ENCODE peak calls at places on chromosomes 13 and 19, in ten cellular contexts. H is PC-9, X is osteoblast, N is OCI-LY7, O is SK-N-SH, V is mesendoderm, W is K562, Y is IMR-90, P is HCT116, F is neural progenitor cell. R is an unnamed sample.

GRCh38 chr13:24923305-24923640 is 159.3 kb downstream of the RNF17 start:
- DNase-seq in N (peak), Y (peak), H (no peak), V (no peak), P (no peak), W (no peak), X (peak), O (peak), F (no peak), R (peak)

GRCh38 chr13:84873951-84874350 is 925.3 kb downstream of the SLITRK6 start:
- DNase-seq in O (no peak), H (no peak), N (no peak), V (no peak), W (no peak), P (no peak), Y (no peak), X (no peak), F (no peak), R (no peak)

GRCh38 chr19:41219924-41220567 is 1.0 kb downstream of the AXL start:
- DNase-seq in X (peak), O (no peak), N (no peak), Y (peak), P (no peak), W (peak), H (no peak), V (peak), F (peak), R (peak)

GRCh38 chr13:94303644-94304174 is 175.8 kb downstream of the DCT start:
- DNase-seq in Y (no peak), X (no peak), H (no peak), N (no peak), F (no peak), O (no peak), P (no peak), V (peak), W (no peak), R (no peak)

GRCh38 chr19:29001006-29001921 is 211.7 kb downstream of the UQCRFS1 start:
- DNase-seq in O (no peak), Y (no peak), P (no peak), V (peak), W (no peak), F (no peak), X (no peak), N (no peak), H (no peak), R (no peak)

GRCh38 chr13:48564046-48564445 is 31.2 kb upstream of the RCBTB2 start:
- DNase-seq in Y (peak), O (peak), F (no peak), P (no peak), H (no peak), X (peak), N (no peak), V (no peak), W (no peak), R (peak)

GRCh38 chr13:59780058-59780457 is 383.7 kb downstream of the DIAPH3 start:
- DNase-seq in Y (peak), V (no peak), F (no peak), W (no peak), N (no peak), H (no peak), O (no peak), P (no peak), X (no peak), R (no peak)

GRCh38 chr19:51016798-51017683 is 2.5 kb downstream of the KLK10 start:
- DNase-seq in P (peak), F (peak), H (peak), X (peak), O (peak), Y (peak), N (peak), W (peak), V (peak), R (peak)

GRCh38 chr13:109160357-109160756 is 530.9 kb downstream of the MYO16 start:
- DNase-seq in V (no peak), Y (no peak), P (no peak), O (no peak), X (no peak), F (no peak), N (peak), W (no peak), H (peak), R (no peak)

GRCh38 chr19:2770055-2771013 is 12.7 kb downstream of the SGTA start:
- DNase-seq in P (no peak), Y (peak), X (no peak), O (no peak), F (no peak), W (no peak), H (no peak), V (no peak), N (no peak), R (peak)

GRCh38 chr19:29089315-29089855 is 123.6 kb downstream of the UQCRFS1 start:
- DNase-seq in P (no peak), O (no peak), X (no peak), W (no peak), H (no peak), N (no peak), V (no peak), Y (no peak), F (no peak), R (no peak)

GRCh38 chr19:1400281-1401137 is 833 bp downstream of the GAMT start:
- DNase-seq in F (peak), X (peak), H (no peak), W (peak), P (no peak), O (peak), Y (no peak), V (no peak), N (no peak), R (no peak)

GRCh38 chr19:858868-859843 is at the start of gene CFD:
- DNase-seq in O (peak), N (no peak), W (no peak), P (no peak), H (peak), V (no peak), X (peak), F (no peak), Y (no peak), R (peak)

GRCh38 chr19:48878219-48879024 is 6.2 kb downstream of the PPP1R15A start:
- DNase-seq in O (no peak), Y (peak), F (no peak), H (peak), V (no peak), X (peak), W (peak), N (no peak), P (no peak), R (peak)

GRCh38 chr13:50914848-50915247 is 5.3 kb downstream of the RNASEH2B start:
- DNase-seq in H (no peak), X (no peak), O (no peak), F (no peak), Y (peak), V (no peak), N (peak), W (no peak), P (no peak), R (no peak)

GRCh38 chr19:46413262-46414031 is at the start of gene CCDC8:
- DNase-seq in V (peak), P (no peak), W (peak), X (peak), F (peak), H (no peak), N (no peak), Y (peak), O (no peak), R (peak)

GRCh38 chr13:40026174-40026585 is 370.7 kb downstream of the COG6 start:
- DNase-seq in H (no peak), F (no peak), W (no peak), N (no peak), X (no peak), V (no peak), O (no peak), Y (peak), P (no peak), R (no peak)

GRCh38 chr13:99354371-99354951 is 47.3 kb upstream of the GPR183 start:
- DNase-seq in H (no peak), N (no peak), X (no peak), Y (no peak), F (no peak), V (no peak), W (no peak), O (no peak), P (no peak), R (no peak)

GRCh38 chr13:35744566-35745203 is 268.2 kb upstream of the MAB21L1 start:
- DNase-seq in N (no peak), Y (peak), O (no peak), F (no peak), V (peak), P (no peak), X (no peak), W (no peak), H (no peak), R (no peak)

GRCh38 chr13:113053801-113054604 is 51.6 kb upstream of the F7 start:
- DNase-seq in P (no peak), Y (no peak), F (no peak), H (no peak), O (no peak), X (no peak), V (no peak), W (no peak), N (no peak), R (no peak)

GRCh38 chr13:42066542-42066941 is 18.1 kb downstream of the DGKH start:
- DNase-seq in P (no peak), W (no peak), O (no peak), Y (peak), V (no peak), H (no peak), N (no peak), F (no peak), X (peak), R (peak)

GRCh38 chr13:50893211-50893852 is 16.3 kb upstream of the RNASEH2B start:
- DNase-seq in F (no peak), V (no peak), O (peak), W (no peak), H (no peak), X (no peak), P (no peak), N (peak), Y (peak), R (peak)

GRCh38 chr13:99528547-99528946 is 27.3 kb downstream of the TM9SF2 start:
- DNase-seq in Y (no peak), W (no peak), N (peak), X (peak), H (no peak), F (peak), V (no peak), O (no peak), P (no peak), R (peak)

GRCh38 chr13:62033932-62034331 is 618.3 kb upstream of the PCDH20 start:
- DNase-seq in F (peak), V (no peak), H (no peak), X (no peak), P (no peak), N (no peak), Y (no peak), W (no peak), O (no peak), R (no peak)

GRCh38 chr19:2732157-2732725 is 7.6 kb downstream of the SLC39A3 start:
- DNase-seq in W (no peak), H (no peak), X (peak), F (no peak), O (no peak), Y (no peak), V (no peak), P (no peak), N (no peak), R (no peak)

GRCh38 chr13:99845136-99845874 is 126.3 kb downstream of the ZIC5 start:
- DNase-seq in P (no peak), F (no peak), O (no peak), Y (no peak), N (no peak), X (no peak), H (no peak), W (no peak), V (no peak), R (no peak)

GRCh38 chr13:41411536-41411935 is 45.8 kb upstream of the RGCC start:
- DNase-seq in Y (peak), F (peak), O (no peak), X (peak), P (peak), H (no peak), N (peak), V (peak), W (no peak), R (peak)

GRCh38 chr13:68176486-68176885 is 946.4 kb upstream of the PCDH9 start:
- DNase-seq in H (no peak), F (no peak), O (no peak), N (no peak), V (no peak), X (peak), P (peak), Y (peak), W (no peak), R (peak)

GRCh38 chr19:49324801-49325491 is at the start of gene SLC6A16:
- DNase-seq in Y (no peak), H (no peak), P (no peak), W (no peak), N (no peak), O (no peak), F (no peak), X (peak), V (no peak), R (no peak)

GRCh38 chr13:69571606-69572323 is 535.9 kb upstream of the ATXN8OS start:
- DNase-seq in W (no peak), F (no peak), Y (no peak), X (no peak), P (no peak), O (no peak), V (no peak), N (no peak), H (no peak), R (no peak)

GRCh38 chr19:658916-659839 is 3.8 kb downstream of the RNF126 start:
- DNase-seq in W (peak), P (no peak), Y (no peak), N (peak), O (no peak), F (no peak), V (no peak), H (no peak), X (no peak), R (peak)

GRCh38 chr13:44365008-44365407 is 8.6 kb upstream of the SERP2 start:
- DNase-seq in H (no peak), P (peak), N (no peak), O (no peak), F (no peak), V (peak), Y (peak), W (no peak), X (no peak), R (peak)

GRCh38 chr19:33194527-33194883 is 375 bp downstream of the LRP3 start:
- DNase-seq in V (no peak), F (peak), O (no peak), Y (no peak), W (no peak), H (no peak), P (no peak), N (no peak), X (peak), R (peak)

GRCh38 chr19:5211217-5211822 is 129.3 kb downstream of the PTPRS start:
- DNase-seq in Y (no peak), F (no peak), V (no peak), N (no peak), H (no peak), X (peak), O (no peak), P (no peak), W (no peak), R (no peak)
- H3K4me2 ChIP-seq in Y (no peak), F (no peak), V (no peak), N (no peak), H (no peak), X (no peak), O (no peak), P (no peak), W (no peak), R (no peak)

GRCh38 chr19:4369109-4369887 is 25.9 kb downstream of the MPND start:
- DNase-seq in Y (no peak), X (peak), H (no peak), V (peak), O (no peak), P (no peak), N (peak), F (peak), W (no peak), R (no peak)
- H3K4me2 ChIP-seq in Y (no peak), X (peak), H (no peak), V (no peak), O (no peak), P (no peak), N (peak), F (peak), W (peak), R (peak)

GRCh38 chr19:35313614-35314013 is 15.4 kb upstream of the CD22 start:
- DNase-seq in Y (no peak), F (no peak), X (peak), N (no peak), H (peak), W (no peak), V (no peak), O (no peak), P (no peak), R (no peak)
- H3K4me2 ChIP-seq in Y (no peak), F (no peak), X (no peak), N (peak), H (peak), W (no peak), V (no peak), O (no peak), P (peak), R (no peak)

GRCh38 chr19:11168568-11168967 is 13.0 kb upstream of the SPC24 start:
- DNase-seq in O (no peak), N (no peak), H (peak), F (no peak), X (peak), P (peak), Y (peak), V (no peak), W (no peak), R (peak)
- H3K4me2 ChIP-seq in O (peak), N (no peak), H (no peak), F (no peak), X (peak), P (peak), Y (no peak), V (no peak), W (no peak), R (peak)

GRCh38 chr13:107095876-107096275 is 527.9 kb upstream of the ARGLU1 start:
- DNase-seq in V (no peak), P (no peak), X (no peak), N (no peak), O (no peak), H (no peak), Y (no peak), F (no peak), W (no peak), R (no peak)
- H3K4me2 ChIP-seq in V (no peak), P (no peak), X (no peak), N (no peak), O (no peak), H (no peak), Y (no peak), F (no peak), W (no peak), R (no peak)

DNA sequence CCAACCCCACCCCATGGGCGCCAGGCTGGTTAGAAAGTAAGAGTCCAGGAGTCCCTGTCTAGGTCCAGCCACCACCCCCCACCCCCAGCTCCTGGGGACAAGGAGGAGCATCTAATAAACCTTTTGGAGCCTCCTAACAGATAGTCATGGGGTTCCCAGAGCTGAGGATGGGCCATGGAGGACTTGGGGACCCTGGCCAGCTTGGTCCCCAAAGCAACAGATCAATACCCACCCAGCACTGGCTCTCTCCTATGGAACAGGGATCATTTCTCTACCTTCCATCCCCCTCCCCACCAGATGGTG is 9.4 kb downstream of the NR2F6 start:
- DNase-seq in X (peak), H (peak), P (no peak), V (peak), W (no peak), O (no peak), Y (no peak), F (no peak), N (no peak), R (no peak)
- H3K4me2 ChIP-seq in X (no peak), H (peak), P (peak), V (no peak), W (peak), O (peak), Y (no peak), F (peak), N (peak), R (no peak)

GRCh38 chr19:42316223-42317211 is 3.4 kb downstream of the TMEM145 start:
- DNase-seq in W (no peak), V (no peak), X (peak), P (no peak), O (peak), N (peak), F (no peak), Y (peak), H (no peak), R (no peak)
- H3K4me2 ChIP-seq in W (peak), V (no peak), X (no peak), P (no peak), O (no peak), N (peak), F (no peak), Y (peak), H (peak), R (peak)

R was measured in fibroblast of lung.